ENCODE peak calls at places on chromosomes 5 and 9, in six cellular contexts. X is tibial artery, W is esophagus muscularis mucosa, U is sigmoid colon, E is kidney, B is fibroblast of mammary gland. T is an unnamed sample.

GRCh38 chr5:156559955-156560354 is 233.0 kb downstream of the SGCD start:
- DNase-seq in X (no peak), W (no peak), U (no peak), E (no peak), B (no peak), T (no peak)

GRCh38 chr5:133610489-133611356 is 1.6 kb downstream of the FSTL4 start:
- DNase-seq in X (peak; percentile 34), W (peak; percentile 89), U (no peak), E (peak; percentile 84), B (peak; percentile 13), T (no peak)

GRCh38 chr9:79220666-79221065 is 351.1 kb upstream of the TLE4 start:
- DNase-seq in X (no peak), W (no peak), U (no peak), E (no peak), B (peak; percentile 2), T (no peak)

GRCh38 chr5:57338068-57338848 is 144.4 kb downstream of the ACTBL2 start:
- DNase-seq in X (no peak), W (no peak), U (no peak), E (no peak), B (peak; percentile 54), T (no peak)

GRCh38 chr5:61652916-61653315 is 320.9 kb downstream of the ZSWIM6 start:
- DNase-seq in X (no peak), W (no peak), U (no peak), E (no peak), B (no peak), T (no peak)

GRCh38 chr5:1409386-1410110 is 35.7 kb downstream of the SLC6A3 start:
- DNase-seq in X (peak; percentile 19), W (no peak), U (peak; percentile 52), E (peak; percentile 71), B (no peak), T (peak; percentile 67)

GRCh38 chr5:108788142-108788541 is 40.4 kb downstream of the FER start:
- DNase-seq in X (peak; percentile 53), W (no peak), U (peak; percentile 90), E (no peak), B (no peak), T (no peak)

GRCh38 chr9:110837401-110838005 is 168.9 kb downstream of the MUSK start:
- DNase-seq in X (no peak), W (no peak), U (no peak), E (no peak), B (no peak), T (no peak)

GRCh38 chr9:75181748-75182147 is 93.4 kb downstream of the OSTF1 start:
- DNase-seq in X (no peak), W (no peak), U (no peak), E (no peak), B (peak; percentile 55), T (peak; percentile 76)

GRCh38 chr5:139543423-139543991 is 17.6 kb upstream of the UBE2D2 start:
- DNase-seq in X (peak; percentile 61), W (no peak), U (peak; percentile 69), E (peak; percentile 86), B (no peak), T (no peak)

GRCh38 chr5:120093178-120093577 is 370.9 kb upstream of the PRR16 start:
- DNase-seq in X (no peak), W (no peak), U (no peak), E (no peak), B (peak; percentile 2), T (no peak)

GRCh38 chr9:14119694-14120514 is 194.0 kb downstream of the NFIB start:
- DNase-seq in X (no peak), W (no peak), U (no peak), E (no peak), B (peak; percentile 80), T (no peak)

GRCh38 chr9:133104718-133105460 is 16.2 kb downstream of the RALGDS start:
- DNase-seq in X (peak; percentile 13), W (no peak), U (peak; percentile 61), E (peak; percentile 55), B (no peak), T (peak; percentile 25)

GRCh38 chr5:14487101-14487895 is 94.3 kb upstream of the OTULINL start:
- DNase-seq in X (no peak), W (no peak), U (no peak), E (no peak), B (no peak), T (no peak)

GRCh38 chr9:70485273-70485858 is 70.9 kb upstream of the KLF9 start:
- DNase-seq in X (peak; percentile 60), W (no peak), U (no peak), E (peak; percentile 82), B (no peak), T (no peak)

GRCh38 chr9:117526674-117527073 is 111.8 kb upstream of the ASTN2 start:
- DNase-seq in X (no peak), W (no peak), U (no peak), E (no peak), B (no peak), T (no peak)

GRCh38 chr9:16321461-16322119 is 548.9 kb downstream of the BNC2 start:
- DNase-seq in X (no peak), W (no peak), U (peak; percentile 55), E (peak; percentile 84), B (peak; percentile 86), T (no peak)

GRCh38 chr9:89468271-89468960 is 29.5 kb downstream of the SEMA4D start:
- DNase-seq in X (no peak), W (no peak), U (peak; percentile 19), E (no peak), B (no peak), T (no peak)

GRCh38 chr9:120832766-120833165 is 10.0 kb downstream of the PSMD5 start:
- DNase-seq in X (no peak), W (no peak), U (no peak), E (no peak), B (no peak), T (no peak)

GRCh38 chr5:11494340-11494739 is 409.9 kb downstream of the CTNND2 start:
- DNase-seq in X (no peak), W (no peak), U (no peak), E (no peak), B (peak; percentile 14), T (no peak)

GRCh38 chr5:93717162-93717561 is 24.2 kb downstream of the POU5F2 start:
- DNase-seq in X (no peak), W (no peak), U (no peak), E (no peak), B (peak; percentile 28), T (no peak)

GRCh38 chr5:56350595-56351170 is 117.6 kb upstream of the ANKRD55 start:
- DNase-seq in X (peak; percentile 65), W (no peak), U (peak; percentile 85), E (peak; percentile 89), B (peak; percentile 96), T (peak; percentile 95)

GRCh38 chr9:108033976-108034964 is 544.7 kb upstream of the KLF4 start:
- DNase-seq in X (no peak), W (peak; percentile 92), U (peak; percentile 83), E (no peak), B (peak; percentile 89), T (no peak)

GRCh38 chr5:138438724-138439536 is at the start of gene REEP2:
- DNase-seq in X (no peak), W (no peak), U (no peak), E (no peak), B (peak; percentile 32), T (no peak)

GRCh38 chr5:76547242-76547890 is 75.8 kb downstream of the F2RL2 start:
- DNase-seq in X (peak; percentile 27), W (no peak), U (no peak), E (no peak), B (peak; percentile 1), T (no peak)

DNA sequence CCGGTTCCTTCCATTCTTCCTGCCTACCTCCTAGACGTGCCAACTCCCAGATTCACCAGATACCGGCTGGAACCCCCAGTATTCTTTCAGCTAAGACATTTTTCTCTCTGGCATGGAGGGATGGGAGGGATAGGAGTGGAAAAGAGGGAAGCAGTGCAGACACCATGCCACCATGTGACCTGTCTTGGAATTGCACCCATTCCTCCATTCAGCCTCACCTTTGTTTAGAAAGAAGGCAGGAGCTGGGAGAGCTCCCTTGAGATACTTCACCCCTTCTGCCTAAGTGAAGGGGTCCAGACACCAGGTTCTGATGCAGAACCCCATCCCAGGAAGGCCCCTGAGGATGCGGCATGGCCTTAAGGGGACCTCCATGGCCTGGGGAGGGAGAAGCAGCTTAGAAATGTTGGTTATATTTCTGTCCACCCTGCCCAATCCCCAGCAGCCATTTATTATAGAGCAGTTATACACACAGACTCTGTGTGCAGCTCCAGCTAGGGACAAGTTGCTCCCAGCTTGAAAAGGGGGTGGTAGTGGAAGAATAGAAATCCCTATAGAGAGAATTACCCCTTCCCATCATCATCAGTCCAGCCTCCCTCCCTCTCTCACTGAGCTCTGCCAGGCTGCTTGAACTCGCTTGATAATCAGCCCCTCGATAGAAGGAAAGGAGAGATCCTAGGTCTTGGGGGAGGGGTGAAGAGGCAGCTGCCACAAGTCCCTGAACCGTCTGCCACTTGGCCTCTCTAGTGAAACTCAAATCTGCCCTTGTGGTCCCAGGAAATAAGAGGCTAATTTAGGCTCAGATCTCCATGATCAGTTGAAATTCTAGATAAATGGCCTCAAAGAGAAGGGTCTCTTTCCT is 5.1 kb downstream of the DNAJB5 start:
- DNase-seq in X (no peak), W (peak; percentile 87), U (no peak), E (no peak), B (peak; percentile 61), T (peak; percentile 27)
- TF ChIP-seq CTCF in X (peak; percentile 41), W (peak; percentile 54), U (peak; percentile 48), E (peak; percentile 52), B (peak; percentile 68), T (peak; percentile 80)

GRCh38 chr5:179827684-179828083 is 7.0 kb downstream of the SQSTM1 start:
- DNase-seq in X (no peak), W (no peak), U (peak; percentile 70), E (peak; percentile 64), B (peak; percentile 80), T (no peak)
- TF ChIP-seq CTCF in X (no peak), W (no peak), U (no peak), E (no peak), B (peak; percentile 6), T (no peak)

GRCh38 chr9:95025213-95026170 is 292.0 kb downstream of the FANCC start:
- DNase-seq in X (peak; percentile 79), W (no peak), U (peak; percentile 87), E (peak; percentile 94), B (peak; percentile 92), T (peak; percentile 50)
- TF ChIP-seq CTCF in X (peak; percentile 50), W (peak; percentile 31), U (peak; percentile 29), E (no peak), B (peak; percentile 48), T (peak; percentile 37)

DNA sequence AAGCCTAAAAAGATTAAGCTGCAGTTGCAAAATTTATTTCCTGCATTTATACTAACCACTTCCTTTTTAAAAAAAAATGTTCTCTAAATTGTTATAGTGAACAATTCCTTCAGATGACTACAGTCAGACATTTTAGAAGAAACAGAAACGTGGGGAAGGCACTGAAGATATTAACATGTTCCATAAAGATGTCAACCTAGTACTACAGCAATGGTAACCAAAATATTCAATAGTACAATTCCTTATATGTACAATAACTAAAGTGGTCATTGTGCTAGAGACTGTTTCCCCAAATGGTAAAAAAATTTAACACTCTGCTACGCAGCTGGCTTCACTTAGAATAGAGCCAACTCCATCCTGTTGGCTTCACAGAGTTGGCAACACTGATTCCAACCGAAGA is 97.7 kb downstream of the FNBP1 start:
- DNase-seq in X (no peak), W (no peak), U (no peak), E (no peak), B (no peak), T (no peak)
- TF ChIP-seq CTCF in X (no peak), W (no peak), U (no peak), E (no peak), B (no peak), T (no peak)

GRCh38 chr9:136133191-136133958 is 14.7 kb upstream of the TMEM250 start:
- DNase-seq in X (no peak), W (no peak), U (no peak), E (no peak), B (no peak), T (no peak)
- TF ChIP-seq CTCF in X (peak; percentile 26), W (no peak), U (peak; percentile 28), E (no peak), B (peak; percentile 12), T (peak; percentile 50)